ENCODE peak calls at places on chromosome 5, in seven cellular contexts. Q is sigmoid colon; E is psoas muscle; Z is fibroblast of lung; H is activated T-cell treated with anti-CD3 and anti-CD28 coated beads, Interleukin-2, amount 50 U/mL, for 72 hours; F is activated T-helper 1 cell treated with anti-CD3 and anti-CD28 coated beads, Interleukin-2, amount 50 U/mL, for 16 hours; J is lung. O is an unnamed sample.
A peak's percentile ranks its signal among the peaks of the same experiment; 100 is the strongest.

GRCh38 chr5:94618029-94618492 is 343 bp downstream of the KIAA0825 start:
- DNase-seq in F (peak; percentile 7), Z (peak; percentile 79), H (peak; percentile 38), Q (peak; percentile 78), E (peak; percentile 47), J (peak; percentile 75), O (peak; percentile 35)

GRCh38 chr5:176360894-176361436 is 599 bp downstream of the KIAA1191 start:
- DNase-seq in Q (no peak), F (no peak), E (no peak), H (no peak), J (no peak), Z (peak; percentile 7), O (no peak)

GRCh38 chr5:125549322-125549871 is 803.0 kb upstream of the ZNF608 start:
- DNase-seq in Q (no peak), J (no peak), Z (peak; percentile 45), F (no peak), E (no peak), H (no peak), O (no peak)

GRCh38 chr5:169795311-169795710 is 158.2 kb downstream of the DOCK2 start:
- DNase-seq in F (no peak), Q (no peak), J (no peak), H (no peak), Z (no peak), E (no peak), O (no peak)

GRCh38 chr5:37208883-37209808 is 40.0 kb downstream of the CPLANE1 start:
- DNase-seq in H (peak; percentile 16), J (no peak), Z (peak; percentile 29), Q (no peak), E (peak; percentile 34), F (no peak), O (no peak)

GRCh38 chr5:172455511-172456061 is 1.3 kb upstream of the SH3PXD2B start:
- DNase-seq in H (no peak), F (no peak), J (no peak), Z (peak; percentile 78), Q (peak; percentile 74), E (peak; percentile 42), O (no peak)

GRCh38 chr5:173641171-173641570 is 24.7 kb upstream of the BOD1 start:
- DNase-seq in F (no peak), H (no peak), E (no peak), J (no peak), Z (no peak), Q (no peak), O (no peak)

GRCh38 chr5:31587546-31587945 is 51.4 kb upstream of the PDZD2 start:
- DNase-seq in F (no peak), Q (no peak), J (no peak), E (no peak), Z (no peak), H (no peak), O (no peak)

GRCh38 chr5:90020575-90021535 is 388.7 kb downstream of the CETN3 start:
- DNase-seq in H (no peak), J (no peak), Q (no peak), F (no peak), Z (peak; percentile 98), E (no peak), O (no peak)

GRCh38 chr5:67012241-67012640 is 184.4 kb downstream of the CD180 start:
- DNase-seq in F (no peak), Q (no peak), E (no peak), Z (peak; percentile 78), H (peak; percentile 46), J (no peak), O (no peak)

GRCh38 chr5:167759411-167759821 is 532.0 kb upstream of the WWC1 start:
- DNase-seq in J (no peak), E (no peak), H (no peak), F (no peak), Q (no peak), Z (peak; percentile 94), O (no peak)

GRCh38 chr5:154242442-154242841 is 51.9 kb downstream of the GALNT10 start:
- DNase-seq in F (no peak), J (no peak), H (no peak), Z (no peak), E (no peak), Q (no peak), O (no peak)

O was measured in T-helper 22 cell.